ENCODE peak calls at places on chromosomes 2 and 18, in five cellular contexts. U is EL; N is naive thymus-derived CD4-positive, alpha-beta T cell; D is T-cell; T is suprapubic skin. A is an unnamed sample.

GRCh38 chr2:214575030-214575949 is 164.4 kb downstream of the VWC2L start:
- DNase-seq in U (peak), N (no peak), D (no peak), T (no peak), A (no peak)

GRCh38 chr2:126059379-126059778 is 596.6 kb upstream of the GYPC start:
- DNase-seq in U (no peak), N (no peak), D (no peak), T (no peak), A (no peak)

GRCh38 chr2:149155181-149155580 is 116.7 kb downstream of the LYPD6B start:
- DNase-seq in U (no peak), N (no peak), D (no peak), T (no peak), A (no peak)

GRCh38 chr2:70686577-70687460 is 81.2 kb downstream of the ADD2 start:
- DNase-seq in U (peak), N (no peak), D (no peak), T (peak), A (no peak)

GRCh38 chr18:73677458-73677857 is 470.2 kb downstream of the FBXO15 start:
- DNase-seq in U (peak), N (no peak), D (no peak), T (no peak), A (no peak)

GRCh38 chr2:128617029-128617590 is 298.4 kb upstream of the HS6ST1 start:
- DNase-seq in U (no peak), N (no peak), D (no peak), T (no peak), A (no peak)

GRCh38 chr18:79572093-79572780 is 107.4 kb upstream of the CTDP1 start:
- DNase-seq in U (no peak), N (no peak), D (no peak), T (no peak), A (no peak)

GRCh38 chr2:20334645-20335203 is 15.9 kb downstream of the PUM2 start:
- DNase-seq in U (no peak), N (no peak), D (no peak), T (no peak), A (no peak)

A was measured in immature natural killer cell.